ENCODE peak calls at places on chromosome 2, in five cellular contexts. Q, J, V, F and T are unnamed samples.

GRCh38 chr2:131039101-131039440 is 54.2 kb downstream of the FAM168B start:
- DNase-seq in Q (no peak), V (no peak), J (no peak), F (no peak), T (no peak)

GRCh38 chr2:191478754-191479679 is 198.9 kb upstream of the NABP1 start:
- DNase-seq in F (no peak), V (peak; percentile 72), Q (no peak), J (peak; percentile 68), T (no peak)

GRCh38 chr2:236823976-236824375 is 254.4 kb downstream of the ACKR3 start:
- DNase-seq in F (no peak), J (no peak), Q (no peak), V (no peak), T (no peak)

GRCh38 chr2:111028720-111029119 is 92.0 kb upstream of the BCL2L11 start:
- DNase-seq in V (no peak), F (no peak), Q (peak; percentile 40), J (no peak), T (no peak)

GRCh38 chr2:224722250-224722649 is 6.1 kb upstream of the CCDC195 start:
- DNase-seq in Q (no peak), F (no peak), V (no peak), J (no peak), T (no peak)

GRCh38 chr2:144989580-144990270 is 469.8 kb upstream of the ZEB2 start:
- DNase-seq in F (no peak), Q (no peak), J (no peak), V (no peak), T (no peak)

GRCh38 chr2:163778045-163778753 is 42.4 kb upstream of the FIGN start:
- DNase-seq in Q (peak; percentile 15), V (no peak), F (peak; percentile 79), J (peak; percentile 8), T (no peak)

GRCh38 chr2:37084797-37085196 is 479 bp downstream of the GPATCH11 start:
- DNase-seq in V (no peak), Q (no peak), J (no peak), F (no peak), T (no peak)

GRCh38 chr2:233485726-233486125 is 80.9 kb downstream of the USP40 start:
- DNase-seq in V (no peak), J (no peak), Q (no peak), F (no peak), T (no peak)

GRCh38 chr2:66966631-66967030 is 430.5 kb upstream of the ETAA1 start:
- DNase-seq in F (no peak), J (no peak), V (no peak), Q (no peak), T (no peak)

GRCh38 chr2:43609304-43609883 is 13.6 kb upstream of the THADA start:
- DNase-seq in V (no peak), Q (peak; percentile 37), F (peak; percentile 54), J (peak; percentile 77), T (no peak)

GRCh38 chr2:30969006-30969405 is 161.8 kb upstream of the CAPN13 start:
- DNase-seq in F (no peak), J (no peak), V (no peak), Q (no peak), T (no peak)

GRCh38 chr2:170822292-170822884 is 5.7 kb downstream of the GAD1 start:
- DNase-seq in Q (no peak), V (no peak), F (no peak), J (no peak), T (no peak)
- TF ChIP-seq CTCF in Q (no peak), V (no peak), F (no peak), J (peak; percentile 20), T (no peak)

GRCh38 chr2:158841839-158842238 is 46.7 kb downstream of the DAPL1 start:
- DNase-seq in Q (no peak), V (no peak), J (peak; percentile 29), F (no peak), T (no peak)
- H3K27ac ChIP-seq in Q (no peak overlapping the region), V (no peak overlapping the region), J (no peak overlapping the region), F (no peak overlapping the region), T (no peak overlapping the region)

DNA sequence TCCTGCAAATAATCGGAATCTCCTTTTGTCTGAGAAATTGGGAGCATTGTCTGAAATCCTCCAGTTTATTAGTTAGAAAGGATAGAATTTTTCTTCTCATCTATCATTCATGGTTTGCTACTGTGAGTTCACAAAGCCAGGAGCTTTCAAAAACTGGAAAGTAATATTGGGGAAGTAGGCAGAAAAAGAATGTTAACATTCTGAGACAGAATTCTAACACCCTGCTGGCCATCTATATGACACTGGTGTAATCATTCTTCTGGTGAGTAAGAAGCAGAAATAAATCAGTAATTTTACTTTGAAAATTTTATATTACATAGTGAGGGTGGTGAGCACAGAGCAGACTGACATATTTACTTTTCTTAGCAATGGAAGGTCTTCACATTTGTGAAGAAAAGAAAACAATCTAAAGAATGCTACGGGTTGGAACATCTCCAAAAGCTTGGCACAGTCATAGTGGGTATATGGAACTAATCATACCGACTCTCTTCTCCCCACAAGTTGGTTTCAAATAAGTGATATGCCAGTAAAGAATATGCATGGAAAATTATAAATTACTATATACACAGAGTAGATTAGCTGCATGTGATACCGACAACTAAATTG is 344.9 kb downstream of the LPIN1 start:
- DNase-seq in J (no peak), Q (no peak), F (peak; percentile 20), V (no peak), T (no peak)
- TF ChIP-seq CTCF in J (no peak), Q (no peak), F (no peak), V (no peak), T (no peak)

GRCh38 chr2:176391020-176391419 is 121.8 kb downstream of the MTX2 start:
- DNase-seq in V (no peak), F (no peak), Q (no peak), J (no peak), T (no peak)
- H3K27ac ChIP-seq in V (no peak overlapping the region), F (no peak overlapping the region), Q (no peak overlapping the region), J (no peak overlapping the region), T (peak overlapping the region; percentile 45)

GRCh38 chr2:240707046-240707756 is 15.5 kb downstream of the AQP12A start:
- DNase-seq in Q (no peak), F (no peak), V (peak; percentile 3), J (no peak), T (peak; percentile 18)

GRCh38 chr2:240705204-240705781 is 13.6 kb downstream of the AQP12A start:
- DNase-seq in J (no peak), V (peak; percentile 22), Q (no peak), F (no peak), T (no peak)

GRCh38 chr2:240711296-240711695 is 19.6 kb downstream of the AQP12A start:
- DNase-seq in V (no peak), Q (no peak), J (no peak), F (no peak), T (no peak)

GRCh38 chr2:240707791-240708190 is 16.1 kb downstream of the AQP12A start:
- DNase-seq in J (no peak), V (no peak), F (no peak), Q (no peak), T (no peak)

GRCh38 chr2:240708457-240708856 is 16.8 kb downstream of the AQP12A start:
- DNase-seq in J (no peak), F (no peak), Q (no peak), V (no peak), T (no peak)
- TF ChIP-seq CTCF in J (no peak), F (no peak), Q (no peak), V (no peak), T (no peak)

DNA sequence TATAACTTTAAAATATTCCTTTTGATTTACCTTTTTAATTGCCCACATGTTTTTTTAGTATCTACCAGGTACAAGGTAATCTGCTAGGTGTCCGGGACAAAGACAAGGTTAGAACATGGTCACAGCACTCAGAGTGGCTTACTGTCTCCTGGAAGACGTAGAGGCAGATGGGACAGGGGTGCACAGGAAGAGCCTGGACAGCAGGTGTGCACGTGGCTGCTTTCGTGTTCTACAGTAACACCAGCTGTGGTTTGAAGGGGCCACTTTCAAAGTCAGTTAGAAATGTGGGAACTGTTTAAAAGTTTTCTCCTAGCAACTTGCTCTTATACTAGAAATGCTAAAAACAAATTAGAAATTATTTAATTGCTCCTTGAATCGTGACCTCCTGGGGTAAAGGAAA is 102.9 kb upstream of the ALPP start:
- DNase-seq in V (no peak), F (no peak), J (no peak), Q (no peak), T (no peak)
- H3K27ac ChIP-seq in V (no peak overlapping the region), F (no peak overlapping the region), J (no peak overlapping the region), Q (no peak overlapping the region), T (no peak overlapping the region)